ENCODE peak calls at places on chromosome 22, in five cellular contexts. R is CD8-positive, alpha-beta T cell; C is heart left ventricle; W is right atrium auricular region; V is psoas muscle. O is an unnamed sample.

GRCh38 chr22:47564651-47565050 is 802.2 kb downstream of the TBC1D22A start:
- DNase-seq in R (peak; percentile 2), W (peak; percentile 34), C (peak; percentile 4), V (no peak), O (no peak)

GRCh38 chr22:23899042-23899745 is 5.0 kb downstream of the MIF start:
- DNase-seq in C (no peak), R (no peak), W (no peak), V (no peak), O (no peak)

GRCh38 chr22:49718396-49718795 is 109.3 kb downstream of the BRD1 start:
- DNase-seq in V (no peak), C (no peak), R (no peak), W (no peak), O (no peak)

GRCh38 chr22:36760716-36761115 is 15.2 kb downstream of the IFT27 start:
- DNase-seq in R (no peak), W (no peak), C (no peak), V (no peak), O (no peak)

GRCh38 chr22:47063071-47063509 is 300.6 kb downstream of the TBC1D22A start:
- DNase-seq in C (no peak), W (no peak), R (no peak), V (no peak), O (no peak)

GRCh38 chr22:25493794-25494193 is 70.7 kb upstream of the GRK3 start:
- DNase-seq in V (no peak), W (no peak), C (no peak), R (no peak), O (no peak)

GRCh38 chr22:36197065-36197440 is 4.6 kb downstream of the APOL4 start:
- DNase-seq in R (no peak), W (peak; percentile 74), V (peak; percentile 78), C (peak; percentile 49), O (no peak)

GRCh38 chr22:27641049-27641790 is 160.3 kb downstream of the MN1 start:
- DNase-seq in C (no peak), R (no peak), W (no peak), V (no peak), O (no peak)

GRCh38 chr22:22593964-22594656 is 35.0 kb upstream of the PRAME start:
- DNase-seq in V (no peak), W (no peak), C (no peak), R (peak; percentile 46), O (peak; percentile 36)

GRCh38 chr22:32839776-32840571 is 38.5 kb downstream of the TIMP3 start:
- DNase-seq in C (peak; percentile 48), R (no peak), V (no peak), W (no peak), O (no peak)

GRCh38 chr22:31970490-31971444 is 26.4 kb downstream of the YWHAH start:
- DNase-seq in C (peak; percentile 85), W (peak; percentile 78), V (peak; percentile 90), R (peak; percentile 87), O (peak; percentile 89)

GRCh38 chr22:23263651-23264555 is 83.6 kb downstream of the BCR start:
- DNase-seq in R (peak; percentile 65), W (no peak), V (no peak), C (no peak), O (peak; percentile 81)

GRCh38 chr22:35589736-35590079 is 27.4 kb downstream of the MB start:
- DNase-seq in V (no peak), W (no peak), C (no peak), R (no peak), O (no peak)

GRCh38 chr22:24416095-24416494 is 11.3 kb upstream of the ADORA2A start:
- DNase-seq in W (no peak), R (no peak), C (no peak), V (no peak), O (no peak)

GRCh38 chr22:46967445-46968358 is 205.3 kb downstream of the TBC1D22A start:
- DNase-seq in C (no peak), V (peak; percentile 34), W (no peak), R (no peak), O (no peak)

GRCh38 chr22:19103881-19104821 is 18.1 kb downstream of the DGCR2 start:
- DNase-seq in W (no peak), V (peak; percentile 75), R (no peak), C (no peak), O (no peak)

GRCh38 chr22:19970031-19970478 is 28.4 kb upstream of the TXNRD2 start:
- DNase-seq in C (no peak), W (no peak), V (no peak), R (no peak), O (no peak)

GRCh38 chr22:19143967-19144400 is 467 bp downstream of the ESS2 start:
- DNase-seq in W (no peak), C (no peak), V (no peak), R (peak; percentile 28), O (peak; percentile 46)

GRCh38 chr22:16562711-16563554 is 29.7 kb downstream of the CCT8L2 start:
- DNase-seq in C (no peak), R (no peak), V (peak; percentile 38), W (no peak), O (no peak)

GRCh38 chr22:38970548-38970947 is 11.6 kb upstream of the APOBEC3B start:
- DNase-seq in W (no peak), C (no peak), R (no peak), V (no peak), O (no peak)

GRCh38 chr22:17481424-17481823 is 81.9 kb upstream of the SLC25A18 start:
- DNase-seq in V (no peak), W (no peak), R (no peak), C (no peak), O (no peak)

GRCh38 chr22:40322818-40323447 is 23.4 kb upstream of the ADSL start:
- DNase-seq in R (no peak), W (no peak), C (no peak), V (no peak), O (no peak)

GRCh38 chr22:40322061-40322460 is 24.2 kb upstream of the ADSL start:
- DNase-seq in C (no peak), R (no peak), V (no peak), W (no peak), O (no peak)

GRCh38 chr22:40325315-40325714 is 21.0 kb upstream of the ADSL start:
- DNase-seq in C (no peak), W (no peak), R (peak; percentile 69), V (no peak), O (peak; percentile 50)

GRCh38 chr22:40324468-40325305 is 21.6 kb upstream of the ADSL start:
- DNase-seq in V (no peak), W (no peak), R (peak; percentile 59), C (no peak), O (peak; percentile 77)

DNA sequence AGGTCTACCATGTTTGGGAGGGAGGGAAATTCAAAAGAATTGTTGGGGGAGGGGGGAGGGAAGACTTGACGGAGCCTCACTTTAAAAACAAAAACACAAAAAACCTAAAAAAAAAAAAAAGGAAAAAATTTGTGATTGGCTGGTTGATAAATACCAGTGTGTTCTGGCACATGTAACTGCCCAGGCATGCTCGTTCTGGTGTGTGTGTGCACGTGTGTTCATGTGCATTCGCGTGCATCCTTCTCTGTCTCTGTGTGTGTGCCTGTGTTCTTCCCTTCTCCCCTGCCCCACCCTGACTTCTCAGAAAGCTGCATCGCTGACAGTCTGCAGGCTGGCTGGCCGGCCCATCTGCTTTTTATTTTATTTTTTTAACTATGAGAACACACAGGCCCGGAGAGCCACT is 22.6 kb upstream of the ADSL start:
- DNase-seq in C (no peak), R (no peak), V (no peak), W (no peak), O (peak; percentile 58)
- H3K27ac ChIP-seq in C (no peak overlapping the region), R (peak overlapping the region; percentile 67), V (no peak overlapping the region), W (no peak overlapping the region), O (peak overlapping the region; percentile 48)

DNA sequence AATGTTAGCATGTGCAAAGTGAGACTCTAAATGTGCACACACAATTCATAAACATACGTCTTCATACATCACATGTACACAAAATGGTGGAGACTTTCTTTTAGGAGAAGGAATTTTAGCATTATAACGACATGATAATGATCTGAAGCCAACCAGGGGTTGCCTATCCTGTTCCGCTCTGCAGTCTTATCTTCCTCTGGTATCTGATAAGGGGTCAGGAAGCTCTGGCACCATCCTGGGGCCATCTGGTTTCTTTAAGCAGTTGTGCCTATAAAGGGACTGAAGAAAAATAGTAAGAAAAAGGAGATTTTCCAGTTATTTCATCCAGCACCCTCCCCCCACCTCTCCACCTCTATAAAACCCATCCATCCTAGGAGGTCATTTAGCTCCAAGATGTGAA is 5.8 kb upstream of the NUP50 start:
- DNase-seq in R (no peak), V (no peak), C (no peak), W (no peak), O (no peak)
- H3K4me1 ChIP-seq in R (peaks cover 15% of the 10 kb centered on the region), V (peaks cover 19% of the 10 kb centered on the region), C (peaks cover 14% of the 10 kb centered on the region), W (peaks cover 25% of the 10 kb centered on the region), O (peaks cover 35% of the 10 kb centered on the region)

DNA sequence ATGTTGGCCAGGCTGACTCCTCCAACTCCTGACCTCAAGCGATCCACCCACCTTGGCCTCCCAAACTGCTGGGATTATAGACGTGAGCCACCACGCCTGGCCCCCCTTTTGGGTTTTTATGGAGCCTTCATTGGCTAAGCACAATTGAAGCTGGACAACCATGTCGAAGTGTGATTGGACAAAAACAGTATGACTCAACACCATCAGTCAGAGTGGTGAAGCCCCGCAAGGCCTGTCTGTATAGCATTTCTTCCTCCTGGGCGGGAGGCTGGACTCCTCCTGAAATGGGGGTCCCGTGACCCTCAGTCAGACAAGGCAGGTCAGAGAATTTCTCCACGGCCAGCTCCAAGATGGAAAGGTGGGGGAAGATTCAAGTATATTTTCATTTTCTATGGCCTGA is 3.1 kb upstream of the PARVB start:
- DNase-seq in W (no peak), C (no peak), R (no peak), V (no peak), O (no peak)
- H3K27ac ChIP-seq in W (no peak overlapping the region), C (no peak overlapping the region), R (no peak overlapping the region), V (peak overlapping the region; percentile 36), O (no peak overlapping the region)

DNA sequence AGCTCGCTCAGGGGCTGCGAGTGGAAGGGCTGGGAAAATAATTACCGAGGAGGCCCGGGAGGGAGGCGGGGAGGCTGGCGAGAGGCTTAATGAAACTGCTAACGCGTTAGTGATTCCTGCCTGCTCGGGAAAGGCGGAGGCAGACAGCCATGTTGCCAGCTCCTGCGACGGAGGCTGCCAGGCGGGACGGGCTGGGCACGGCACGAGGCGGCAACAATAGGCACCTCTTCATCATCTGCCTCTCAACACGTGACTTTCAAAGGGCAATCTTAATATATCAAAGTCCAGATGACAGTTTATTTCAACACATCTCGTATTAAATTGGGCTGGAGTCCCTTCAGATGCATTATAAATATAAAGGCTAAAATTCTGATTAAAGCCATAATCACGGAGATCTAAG is 68.0 kb upstream of the TCF20 start:
- DNase-seq in W (no peak), V (no peak), C (no peak), R (no peak), O (no peak)
- H3K4me1 ChIP-seq in W (peaks cover 10% of the 10 kb centered on the region), V (no peaks in the 10 kb centered on the region), C (no peaks in the 10 kb centered on the region), R (peaks cover 6% of the 10 kb centered on the region), O (peaks cover 9% of the 10 kb centered on the region)

DNA sequence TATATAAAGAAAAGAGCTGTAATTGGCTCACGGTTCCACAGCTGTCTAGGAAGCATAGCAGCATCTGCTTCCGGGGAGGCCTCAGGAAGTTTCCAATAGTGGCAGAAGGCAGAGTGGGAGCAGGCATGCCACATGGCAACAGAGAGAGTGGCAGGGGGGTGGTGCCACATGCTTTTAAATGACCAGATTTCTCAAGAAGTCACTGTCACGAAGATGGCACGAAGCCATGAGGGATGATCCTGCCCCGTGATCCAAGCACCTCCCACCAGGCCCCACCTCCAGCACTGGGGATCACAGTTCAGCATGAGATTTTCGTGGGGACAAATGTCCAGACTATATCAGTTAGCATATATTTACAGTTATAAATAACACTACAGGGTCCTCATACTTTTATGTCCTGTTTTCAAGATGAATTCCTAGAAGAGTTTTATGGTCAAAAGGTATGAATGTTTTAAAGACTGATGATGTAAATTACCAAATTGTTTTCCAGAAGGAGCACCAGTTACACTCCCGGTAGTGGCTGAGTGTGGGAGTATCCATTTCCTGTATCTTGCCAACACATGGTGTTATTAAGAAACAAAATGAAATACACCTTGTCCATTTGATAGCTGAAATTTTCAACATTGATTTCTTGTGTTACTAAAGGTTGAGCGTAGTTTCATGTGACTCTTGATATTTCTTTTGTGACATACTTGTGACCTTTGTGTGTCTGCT is 19.2 kb downstream of the FAM118A start:
- DNase-seq in R (no peak), C (no peak), W (no peak), V (peak; percentile 84), O (no peak)
- H3K27ac ChIP-seq in R (no peak overlapping the region), C (peak overlapping the region; percentile 39), W (peak overlapping the region; percentile 82), V (peak overlapping the region; percentile 89), O (no peak overlapping the region)